ENCODE peak calls at places on chromosome 17, in six cellular contexts. A, O, Q, Z, W and D are unnamed samples.
A peak's percentile ranks its signal among the peaks of the same experiment; 100 is the strongest.

GRCh38 chr17:31695456-31696090 is 163.5 kb downstream of the COPRS start:
- DNase-seq in A (no peak), O (no peak), Q (no peak), Z (no peak), W (no peak), D (no peak)

GRCh38 chr17:48241131-48241591 is 133.6 kb downstream of the SNX11 start:
- DNase-seq in A (peak; percentile 7), O (peak; percentile 7), Q (no peak), Z (peak; percentile 88), W (no peak), D (no peak)

GRCh38 chr17:43020789-43021738 is 1.1 kb downstream of the VAT1 start:
- DNase-seq in A (peak; percentile 55), O (peak; percentile 84), Q (peak; percentile 77), Z (no peak), W (peak; percentile 87), D (peak; percentile 25)

GRCh38 chr17:59884861-59885260 is 7.9 kb downstream of the TUBD1 start:
- DNase-seq in A (no peak), O (no peak), Q (no peak), Z (no peak), W (no peak), D (no peak)

GRCh38 chr17:66542183-66542966 is 240.0 kb downstream of the PRKCA start:
- DNase-seq in A (no peak), O (no peak), Q (no peak), Z (no peak), W (no peak), D (no peak)

GRCh38 chr17:60165976-60166375 is 16.2 kb downstream of the CA4 start:
- DNase-seq in A (no peak), O (no peak), Q (no peak), Z (no peak), W (no peak), D (no peak)

GRCh38 chr17:81173761-81174160 is 7.7 kb upstream of the AATK start:
- DNase-seq in A (no peak), O (no peak), Q (no peak), Z (no peak), W (no peak), D (no peak)

GRCh38 chr17:74924250-74924948 is at the start of gene OTOP2:
- DNase-seq in A (no peak), O (peak; percentile 9), Q (no peak), Z (no peak), W (peak; percentile 73), D (no peak)

GRCh38 chr17:71331754-71332153 is 789.1 kb upstream of the SOX9 start:
- DNase-seq in A (no peak), O (no peak), Q (no peak), Z (no peak), W (no peak), D (no peak)

GRCh38 chr17:74513987-74514631 is 17.2 kb downstream of the CD300LB start:
- DNase-seq in A (peak; percentile 44), O (peak; percentile 61), Q (peak; percentile 35), Z (peak; percentile 88), W (no peak), D (peak; percentile 27)

GRCh38 chr17:37650419-37651003 is 7.3 kb upstream of the DDX52 start:
- DNase-seq in A (peak; percentile 57), O (no peak), Q (no peak), Z (peak; percentile 41), W (no peak), D (peak; percentile 41)

GRCh38 chr17:80845121-80845862 is 146.3 kb upstream of the CHMP6 start:
- DNase-seq in A (no peak), O (no peak), Q (no peak), Z (no peak), W (peak; percentile 41), D (no peak)

GRCh38 chr17:45149669-45150603 is 1.7 kb downstream of the HEXIM1 start:
- DNase-seq in A (peak; percentile 75), O (peak; percentile 71), Q (peak; percentile 75), Z (no peak), W (peak; percentile 77), D (peak; percentile 69)

GRCh38 chr17:17320911-17321220 is 17.7 kb downstream of the NT5M start:
- DNase-seq in A (no peak), O (no peak), Q (no peak), Z (no peak), W (peak; percentile 24), D (no peak)

GRCh38 chr17:57906910-57907309 is 48.3 kb downstream of the CUEDC1 start:
- DNase-seq in A (no peak), O (no peak), Q (no peak), Z (no peak), W (no peak), D (no peak)

GRCh38 chr17:65039349-65039988 is 17.1 kb downstream of the GNA13 start:
- DNase-seq in A (no peak), O (no peak), Q (no peak), Z (no peak), W (no peak), D (no peak)

GRCh38 chr17:27545562-27546229 is 85.3 kb upstream of the LGALS9 start:
- DNase-seq in A (peak; percentile 85), O (no peak), Q (no peak), Z (no peak), W (no peak), D (no peak)

GRCh38 chr17:48047113-48047740 is 932 bp upstream of the NFE2L1 start:
- DNase-seq in A (no peak), O (no peak), Q (no peak), Z (no peak), W (no peak), D (no peak)

GRCh38 chr17:62627219-62627903 is at the start of gene MRC2:
- DNase-seq in A (peak; percentile 24), O (peak; percentile 47), Q (peak; percentile 50), Z (peak; percentile 31), W (peak; percentile 72), D (peak; percentile 88)

GRCh38 chr17:77825621-77826020 is 132.9 kb upstream of the TNRC6C start:
- DNase-seq in A (no peak), O (no peak), Q (no peak), Z (no peak), W (peak; percentile 27), D (no peak)

GRCh38 chr17:22512506-22512905 is 820.2 kb downstream of the KCNJ18 start:
- DNase-seq in A (no peak), O (no peak), Q (no peak), Z (no peak), W (no peak), D (no peak)
- H3K9me3 ChIP-seq in A (no peaks in the 10 kb centered on the region), O (peaks cover 44% of the 10 kb centered on the region), Q (peaks cover 7% of the 10 kb centered on the region), Z (peaks cover 5% of the 10 kb centered on the region), W (no peaks in the 10 kb centered on the region), D (no peaks in the 10 kb centered on the region)

DNA sequence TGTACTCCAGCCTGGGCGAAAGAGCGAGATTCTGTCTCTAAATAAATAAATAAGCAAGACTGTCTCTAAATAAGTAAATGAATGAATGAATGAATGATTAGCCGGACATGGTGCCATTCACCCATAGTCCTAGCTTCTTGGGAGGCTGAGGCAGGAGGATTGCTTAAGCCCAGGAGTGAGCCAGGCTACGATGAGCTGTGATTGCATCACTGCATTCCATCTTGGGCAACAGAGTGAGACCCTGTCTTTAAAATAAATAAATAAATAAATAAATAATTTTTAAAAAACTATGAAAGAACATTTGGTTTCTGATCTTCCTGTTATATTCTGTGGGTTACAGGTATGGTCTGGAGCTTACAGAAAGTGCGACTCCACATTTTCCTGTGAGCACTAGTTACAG is 65.0 kb downstream of the C17orf58 start:
- DNase-seq in A (no peak), O (no peak), Q (no peak), Z (no peak), W (no peak), D (no peak)
- H3K36me3 ChIP-seq in A (peaks cover 45% of the 10 kb centered on the region), O (no peaks in the 10 kb centered on the region), Q (peaks cover 3% of the 10 kb centered on the region), Z (peaks cover 61% of the 10 kb centered on the region), W (peaks cover 100% of the 10 kb centered on the region), D (peaks cover 81% of the 10 kb centered on the region)

DNA sequence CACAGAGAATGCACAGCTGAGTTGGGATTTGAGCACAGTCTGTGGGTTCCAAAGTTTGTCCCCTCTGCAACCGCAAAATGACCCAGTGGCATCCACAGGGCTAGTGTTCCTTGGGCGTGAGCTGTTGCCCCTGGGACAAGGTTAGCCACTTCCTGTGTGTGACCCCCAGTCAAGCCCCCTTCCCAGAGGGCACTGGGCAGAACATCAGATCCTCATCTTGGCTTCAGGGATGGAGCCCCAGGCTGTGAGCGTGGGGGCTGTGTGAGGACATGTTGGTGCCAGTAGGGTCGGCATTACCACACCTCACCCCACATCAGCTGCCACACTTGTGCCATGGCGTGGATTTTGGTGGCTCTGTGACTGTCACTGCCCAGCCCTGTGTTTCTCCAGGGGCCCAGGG is 55.3 kb downstream of the USP22 start:
- DNase-seq in A (no peak), O (no peak), Q (no peak), Z (no peak), W (no peak), D (no peak)
- H3K9me3 ChIP-seq in A (no peaks in the 10 kb centered on the region), O (no peaks in the 10 kb centered on the region), Q (no peaks in the 10 kb centered on the region), Z (no peaks in the 10 kb centered on the region), W (no peaks in the 10 kb centered on the region), D (no peaks in the 10 kb centered on the region)

GRCh38 chr17:9935408-9935807 is 30.3 kb upstream of the RCVRN start:
- DNase-seq in A (peak; percentile 11), O (no peak), Q (peak; percentile 26), Z (no peak), W (no peak), D (no peak)
- H3K36me3 ChIP-seq in A (no peaks in the 10 kb centered on the region), O (peaks cover 4% of the 10 kb centered on the region), Q (no peaks in the 10 kb centered on the region), Z (no peaks in the 10 kb centered on the region), W (peaks cover 29% of the 10 kb centered on the region), D (no peaks in the 10 kb centered on the region)